ENCODE peak calls at places on chromosome 1, in seven cellular contexts. S is suprapubic skin; O is natural killer cell; R is CD8-positive, alpha-beta T cell; Q is progenitor cell of endocrine pancreas; V is kidney epithelial cell; F is mammary epithelial cell. K is an unnamed sample.

GRCh38 chr1:183859865-183860264 is 54.9 kb downstream of the RGL1 start:
- DNase-seq in F (no peak), S (no peak), O (no peak), Q (no peak), R (no peak), V (no peak), K (no peak)

GRCh38 chr1:112509005-112509659 is 367 bp downstream of the WNT2B start:
- DNase-seq in O (peak; percentile 27), V (no peak), R (peak; percentile 29), F (no peak), Q (no peak), S (no peak), K (no peak)

GRCh38 chr1:208243851-208244583 is at the start of gene PLXNA2:
- DNase-seq in O (peak; percentile 62), S (peak; percentile 93), R (peak; percentile 63), V (no peak), F (peak; percentile 79), Q (peak; percentile 54), K (no peak)

GRCh38 chr1:244302889-244303609 is 148.7 kb downstream of the ADSS2 start:
- DNase-seq in V (peak; percentile 74), R (no peak), F (peak; percentile 72), O (no peak), Q (no peak), S (no peak), K (no peak)

GRCh38 chr1:183604048-183604808 is 14.0 kb upstream of the NCF2 start:
- DNase-seq in O (no peak), R (no peak), S (no peak), Q (no peak), F (no peak), V (peak; percentile 72), K (no peak)

GRCh38 chr1:241702436-241702835 is 50.4 kb downstream of the WDR64 start:
- DNase-seq in S (no peak), Q (no peak), O (no peak), R (no peak), V (no peak), F (peak; percentile 73), K (no peak)

GRCh38 chr1:77539510-77540142 is 142.8 kb downstream of the ZZZ3 start:
- DNase-seq in V (peak; percentile 76), O (no peak), F (peak; percentile 48), Q (no peak), S (no peak), R (no peak), K (no peak)

GRCh38 chr1:116708255-116708900 is 40.8 kb upstream of the IGSF3 start:
- DNase-seq in F (no peak), O (no peak), Q (no peak), V (no peak), R (no peak), S (no peak), K (no peak)

GRCh38 chr1:230641346-230641745 is 935 bp upstream of the COG2 start:
- DNase-seq in V (no peak), Q (no peak), F (peak; percentile 40), S (no peak), R (no peak), O (no peak), K (no peak)

GRCh38 chr1:229344937-229345684 is 2.3 kb upstream of the CCSAP start:
- DNase-seq in O (no peak), R (no peak), F (no peak), S (no peak), Q (no peak), V (no peak), K (no peak)

GRCh38 chr1:156075158-156075557 is 7.1 kb downstream of the MEX3A start:
- DNase-seq in F (no peak), Q (no peak), V (no peak), R (no peak), S (no peak), O (no peak), K (no peak)

GRCh38 chr1:226563666-226564065 is 15.1 kb downstream of the STUM start:
- DNase-seq in Q (no peak), V (no peak), S (no peak), F (no peak), O (no peak), R (no peak), K (no peak)

GRCh38 chr1:109262231-109263010 is 13.1 kb downstream of the CELSR2 start:
- DNase-seq in R (no peak), Q (no peak), F (no peak), O (no peak), V (no peak), S (no peak), K (peak; percentile 80)

GRCh38 chr1:207791290-207791689 is 39.4 kb downstream of the CD46 start:
- DNase-seq in O (no peak), S (no peak), Q (no peak), R (no peak), F (no peak), V (no peak), K (no peak)

GRCh38 chr1:113946668-113947387 is 17.7 kb downstream of the HIPK1 start:
- DNase-seq in F (no peak), S (no peak), V (no peak), R (no peak), Q (no peak), O (no peak), K (no peak)

GRCh38 chr1:52911541-52911940 is 10.0 kb downstream of the ECHDC2 start:
- DNase-seq in F (no peak), Q (no peak), S (peak; percentile 77), O (no peak), R (no peak), V (no peak), K (no peak)

GRCh38 chr1:35539824-35540261 is 17.4 kb downstream of the KIAA0319L start:
- DNase-seq in O (no peak), F (no peak), S (no peak), V (no peak), R (no peak), Q (no peak), K (no peak)

GRCh38 chr1:39016604-39017171 is 9.5 kb upstream of the NDUFS5 start:
- DNase-seq in O (no peak), S (no peak), F (no peak), V (no peak), Q (no peak), R (no peak), K (no peak)

GRCh38 chr1:75203415-75204277 is 69.5 kb downstream of the LHX8 start:
- DNase-seq in Q (no peak), O (no peak), V (peak; percentile 2), R (no peak), F (peak; percentile 19), S (no peak), K (no peak)

GRCh38 chr1:16442941-16443340 is 2.4 kb downstream of the NECAP2 start:
- DNase-seq in V (no peak), O (no peak), S (no peak), R (no peak), Q (no peak), F (no peak), K (no peak)

GRCh38 chr1:91006113-91006908 is 15.5 kb downstream of the ZNF644 start:
- DNase-seq in O (no peak), S (no peak), V (no peak), Q (no peak), R (no peak), F (no peak), K (no peak)

GRCh38 chr1:198157241-198157846 is 546 bp downstream of the NEK7 start:
- DNase-seq in O (peak; percentile 74), S (peak; percentile 96), R (peak; percentile 78), V (peak; percentile 86), Q (peak; percentile 63), F (peak; percentile 93), K (peak; percentile 95)

GRCh38 chr1:4344065-4344753 is 310.2 kb upstream of the AJAP1 start:
- DNase-seq in F (no peak), S (no peak), V (no peak), O (no peak), Q (no peak), R (no peak), K (no peak)

GRCh38 chr1:60984066-60984799 is 98.1 kb upstream of the NFIA start:
- DNase-seq in S (peak; percentile 79), O (no peak), Q (no peak), R (no peak), V (no peak), F (peak; percentile 63), K (no peak)

GRCh38 chr1:240906477-240906876 is 294.5 kb upstream of the GREM2 start:
- DNase-seq in O (no peak), Q (no peak), F (no peak), R (no peak), V (no peak), S (no peak), K (no peak)

DNA sequence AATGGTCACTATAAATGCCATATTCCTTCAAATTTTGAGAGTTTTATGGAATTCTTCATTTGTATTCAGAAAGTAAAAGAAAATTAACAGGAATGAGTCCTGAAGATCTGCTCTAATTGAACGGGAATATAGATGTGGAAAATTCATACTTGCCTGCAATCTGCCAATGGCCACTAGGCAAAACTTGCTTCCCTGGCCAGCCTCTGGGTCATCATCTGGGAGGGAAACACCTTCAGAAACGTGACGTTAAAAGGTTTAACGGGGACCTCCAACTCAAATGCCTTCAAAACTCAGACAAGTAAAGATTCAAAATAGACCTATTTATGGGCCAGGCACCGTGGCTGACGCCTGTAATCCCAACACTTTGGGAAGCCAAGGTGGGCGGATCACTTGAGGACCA is 21.7 kb upstream of the CTSK start:
- DNase-seq in O (no peak), V (no peak), Q (no peak), R (no peak), S (no peak), F (no peak), K (no peak)
- TF ChIP-seq CTCF in O (no peak), V (no peak), Q (peak; percentile 45), R (no peak), S (peak; percentile 17), F (peak; percentile 54), K (peak; percentile 61)

GRCh38 chr1:161193561-161194235 is 5.2 kb downstream of the ADAMTS4 start:
- DNase-seq in V (no peak), Q (no peak), S (no peak), O (no peak), F (no peak), R (no peak), K (peak; percentile 91)
- TF ChIP-seq CTCF in V (no peak), Q (no peak), S (no peak), O (no peak), F (no peak), R (no peak), K (no peak)

GRCh38 chr1:158714754-158715153 is 5.8 kb downstream of the OR6K3 start:
- DNase-seq in V (no peak), F (no peak), R (no peak), O (no peak), S (no peak), Q (no peak), K (no peak)
- TF ChIP-seq CTCF in V (no peak), F (no peak), R (no peak), O (no peak), S (no peak), Q (no peak), K (no peak)

DNA sequence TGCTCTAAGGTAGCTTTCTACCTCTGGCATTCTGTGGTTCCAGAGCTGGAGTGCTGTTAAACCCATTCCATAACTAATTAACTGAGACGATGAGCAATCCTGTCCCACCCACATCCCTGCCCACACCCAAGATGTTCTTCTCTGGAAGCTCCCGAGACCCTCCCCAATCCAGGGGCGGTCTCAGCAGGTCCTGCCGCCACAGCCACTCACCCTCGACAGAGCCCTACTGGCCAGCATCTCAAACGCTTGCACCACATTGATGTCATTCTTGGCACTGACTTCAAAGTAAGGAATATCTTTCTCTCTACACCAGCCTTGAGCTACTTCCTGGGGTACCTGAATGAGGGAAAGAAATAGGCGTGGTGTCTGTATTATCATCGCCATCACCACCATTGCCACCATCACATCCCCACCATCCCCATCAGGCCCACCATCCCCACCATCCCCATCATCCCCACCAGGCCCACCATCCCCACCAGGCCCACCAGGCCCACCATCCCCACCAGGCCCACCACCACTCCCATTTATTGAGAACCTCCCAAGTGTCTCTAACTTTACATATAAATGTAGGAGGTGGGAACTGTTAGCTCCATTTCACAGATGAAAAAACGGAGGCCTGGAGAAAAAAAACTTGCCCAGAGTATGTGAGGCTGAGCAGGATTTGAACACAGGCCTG is 17.7 kb downstream of the RAB7B start:
- DNase-seq in F (peak; percentile 26), R (no peak), V (peak; percentile 59), Q (no peak), S (no peak), O (no peak), K (no peak)
- TF ChIP-seq CTCF in F (no peak), R (no peak), V (no peak), Q (no peak), S (no peak), O (no peak), K (no peak)

K was measured in chondrocyte.